ENCODE peak calls at places on chromosomes 4 and X, in eight cellular contexts. One of them, this sample, is unnamed.

GRCh38 chr4:173524218-173525117 is 5.6 kb downstream of the HAND2 start:
- DNase-seq in fibroblast of lung: no peak
- DNase-seq in Panc1: no peak
- DNase-seq in uterus: no peak
- DNase-seq in OCI-LY7: no peak
- DNase-seq in MCF 10A: no peak
- DNase-seq in AG09319: no peak
- DNase-seq in LNCaP clone FGC: no peak
- DNase-seq in this sample: no peak

GRCh38 chrX:44698328-44698727 is 145.5 kb upstream of the DUSP21 start:
- DNase-seq in fibroblast of lung: no peak
- DNase-seq in Panc1: no peak
- DNase-seq in uterus: no peak
- DNase-seq in OCI-LY7: no peak
- DNase-seq in MCF 10A: peak; percentile 4
- DNase-seq in AG09319: no peak
- DNase-seq in LNCaP clone FGC: peak; percentile 59
- DNase-seq in this sample: no peak

GRCh38 chr4:28269426-28269825 is 1408.8 kb downstream of the STIM2 start:
- DNase-seq in fibroblast of lung: no peak
- DNase-seq in Panc1: no peak
- DNase-seq in uterus: no peak
- DNase-seq in OCI-LY7: no peak
- DNase-seq in MCF 10A: no peak
- DNase-seq in AG09319: no peak
- DNase-seq in LNCaP clone FGC: no peak
- DNase-seq in this sample: no peak

GRCh38 chrX:102712216-102712966 is at the start of gene GPRASP2:
- DNase-seq in fibroblast of lung: no peak
- DNase-seq in Panc1: no peak
- DNase-seq in uterus: peak; percentile 57
- DNase-seq in OCI-LY7: no peak
- DNase-seq in MCF 10A: peak; percentile 28
- DNase-seq in AG09319: no peak
- DNase-seq in LNCaP clone FGC: no peak
- DNase-seq in this sample: peak; percentile 43

GRCh38 chr4:128775916-128776315 is 33.6 kb upstream of the JADE1 start:
- DNase-seq in fibroblast of lung: no peak
- DNase-seq in Panc1: no peak
- DNase-seq in uterus: no peak
- DNase-seq in OCI-LY7: no peak
- DNase-seq in MCF 10A: no peak
- DNase-seq in AG09319: no peak
- DNase-seq in LNCaP clone FGC: no peak
- DNase-seq in this sample: no peak

GRCh38 chrX:15299945-15300851 is 15.2 kb downstream of the ASB11 start:
- DNase-seq in fibroblast of lung: peak; percentile 43
- DNase-seq in Panc1: no peak
- DNase-seq in uterus: no peak
- DNase-seq in OCI-LY7: peak; percentile 13
- DNase-seq in MCF 10A: peak; percentile 33
- DNase-seq in AG09319: no peak
- DNase-seq in LNCaP clone FGC: no peak
- DNase-seq in this sample: no peak

GRCh38 chr4:39103291-39103690 is 41.3 kb downstream of the KLHL5 start:
- DNase-seq in fibroblast of lung: no peak
- DNase-seq in Panc1: no peak
- DNase-seq in uterus: no peak
- DNase-seq in OCI-LY7: peak; percentile 21
- DNase-seq in MCF 10A: no peak
- DNase-seq in AG09319: no peak
- DNase-seq in LNCaP clone FGC: no peak
- DNase-seq in this sample: no peak

GRCh38 chrX:17617794-17618193 is 119.5 kb upstream of the SCML1 start:
- DNase-seq in fibroblast of lung: peak; percentile 23
- DNase-seq in Panc1: no peak
- DNase-seq in uterus: no peak
- DNase-seq in OCI-LY7: no peak
- DNase-seq in MCF 10A: no peak
- DNase-seq in AG09319: no peak
- DNase-seq in LNCaP clone FGC: no peak
- DNase-seq in this sample: no peak

GRCh38 chr4:122309988-122310626 is 68.7 kb upstream of the ADAD1 start:
- DNase-seq in fibroblast of lung: peak; percentile 47
- DNase-seq in Panc1: no peak
- DNase-seq in uterus: no peak
- DNase-seq in OCI-LY7: peak; percentile 7
- DNase-seq in MCF 10A: peak; percentile 9
- DNase-seq in AG09319: no peak
- DNase-seq in LNCaP clone FGC: no peak
- DNase-seq in this sample: no peak

GRCh38 chr4:65825121-65825520 is 154.8 kb upstream of the EPHA5 start:
- DNase-seq in fibroblast of lung: no peak
- DNase-seq in Panc1: no peak
- DNase-seq in uterus: no peak
- DNase-seq in OCI-LY7: no peak
- DNase-seq in MCF 10A: peak; percentile 78
- DNase-seq in AG09319: no peak
- DNase-seq in LNCaP clone FGC: no peak
- DNase-seq in this sample: no peak

GRCh38 chr4:118888666-118889312 is at the start of gene SYNPO2:
- DNase-seq in fibroblast of lung: peak; percentile 84
- DNase-seq in Panc1: no peak
- DNase-seq in uterus: peak; percentile 95
- DNase-seq in OCI-LY7: peak; percentile 3
- DNase-seq in MCF 10A: peak; percentile 63
- DNase-seq in AG09319: peak; percentile 59
- DNase-seq in LNCaP clone FGC: no peak
- DNase-seq in this sample: peak; percentile 59

GRCh38 chr4:55068522-55068921 is 56.9 kb downstream of the KDR start:
- DNase-seq in fibroblast of lung: no peak
- DNase-seq in Panc1: no peak
- DNase-seq in uterus: no peak
- DNase-seq in OCI-LY7: no peak
- DNase-seq in MCF 10A: no peak
- DNase-seq in AG09319: no peak
- DNase-seq in LNCaP clone FGC: no peak
- DNase-seq in this sample: no peak

GRCh38 chrX:96204928-96205327 is 479.7 kb upstream of the DIAPH2 start:
- DNase-seq in fibroblast of lung: no peak
- DNase-seq in Panc1: no peak
- DNase-seq in uterus: no peak
- DNase-seq in OCI-LY7: no peak
- DNase-seq in MCF 10A: no peak
- DNase-seq in AG09319: no peak
- DNase-seq in LNCaP clone FGC: no peak
- DNase-seq in this sample: no peak

GRCh38 chr4:176883681-176884418 is 91.1 kb upstream of the VEGFC start:
- DNase-seq in fibroblast of lung: peak; percentile 59
- DNase-seq in Panc1: peak; percentile 74
- DNase-seq in uterus: no peak
- DNase-seq in OCI-LY7: no peak
- DNase-seq in MCF 10A: peak; percentile 22
- DNase-seq in AG09319: no peak
- DNase-seq in LNCaP clone FGC: no peak
- DNase-seq in this sample: no peak

GRCh38 chr4:20681263-20681662 is 19.0 kb upstream of the PACRGL start:
- DNase-seq in fibroblast of lung: peak; percentile 39
- DNase-seq in Panc1: no peak
- DNase-seq in uterus: no peak
- DNase-seq in OCI-LY7: no peak
- DNase-seq in MCF 10A: no peak
- DNase-seq in AG09319: no peak
- DNase-seq in LNCaP clone FGC: no peak
- DNase-seq in this sample: no peak

GRCh38 chrX:13078739-13079444 is 34.5 kb upstream of the FAM9C start:
- DNase-seq in fibroblast of lung: peak; percentile 83
- DNase-seq in Panc1: no peak
- DNase-seq in uterus: peak; percentile 69
- DNase-seq in OCI-LY7: no peak
- DNase-seq in MCF 10A: no peak
- DNase-seq in AG09319: no peak
- DNase-seq in LNCaP clone FGC: no peak
- DNase-seq in this sample: no peak

GRCh38 chrX:10106801-10107200 is 50.0 kb upstream of the CLCN4 start:
- DNase-seq in fibroblast of lung: no peak
- DNase-seq in Panc1: no peak
- DNase-seq in uterus: no peak
- DNase-seq in OCI-LY7: peak; percentile 88
- DNase-seq in MCF 10A: no peak
- DNase-seq in AG09319: no peak
- DNase-seq in LNCaP clone FGC: no peak
- DNase-seq in this sample: peak; percentile 78

GRCh38 chrX:11408111-11408405 is 114.8 kb downstream of the AMELX start:
- DNase-seq in fibroblast of lung: no peak
- DNase-seq in Panc1: no peak
- DNase-seq in uterus: no peak
- DNase-seq in OCI-LY7: no peak
- DNase-seq in MCF 10A: no peak
- DNase-seq in AG09319: no peak
- DNase-seq in LNCaP clone FGC: no peak
- DNase-seq in this sample: no peak

GRCh38 chr4:151202851-151203455 is 74.0 kb upstream of the PRSS48 start:
- DNase-seq in fibroblast of lung: peak; percentile 37
- DNase-seq in Panc1: no peak
- DNase-seq in uterus: no peak
- DNase-seq in OCI-LY7: no peak
- DNase-seq in MCF 10A: no peak
- DNase-seq in AG09319: no peak
- DNase-seq in LNCaP clone FGC: no peak
- DNase-seq in this sample: no peak

GRCh38 chr4:52076731-52077130 is 25.6 kb downstream of the SPATA18 start:
- DNase-seq in fibroblast of lung: no peak
- DNase-seq in Panc1: no peak
- DNase-seq in uterus: no peak
- DNase-seq in OCI-LY7: no peak
- DNase-seq in MCF 10A: no peak
- DNase-seq in AG09319: no peak
- DNase-seq in LNCaP clone FGC: no peak
- DNase-seq in this sample: no peak

GRCh38 chr4:170089274-170089742 is 448 bp downstream of the AADAT start:
- DNase-seq in fibroblast of lung: peak; percentile 49
- DNase-seq in Panc1: no peak
- DNase-seq in uterus: peak; percentile 19
- DNase-seq in OCI-LY7: no peak
- DNase-seq in MCF 10A: peak; percentile 49
- DNase-seq in AG09319: no peak
- DNase-seq in LNCaP clone FGC: no peak
- DNase-seq in this sample: peak; percentile 8
- TF ChIP-seq CTCF in fibroblast of lung: peak; percentile 8
- TF ChIP-seq CTCF in Panc1: no peak
- TF ChIP-seq CTCF in uterus: no peak
- TF ChIP-seq CTCF in OCI-LY7: no peak
- TF ChIP-seq CTCF in MCF 10A: no peak
- TF ChIP-seq CTCF in AG09319: peak; percentile 7
- TF ChIP-seq CTCF in LNCaP clone FGC: no peak
- TF ChIP-seq CTCF in this sample: no peak

DNA sequence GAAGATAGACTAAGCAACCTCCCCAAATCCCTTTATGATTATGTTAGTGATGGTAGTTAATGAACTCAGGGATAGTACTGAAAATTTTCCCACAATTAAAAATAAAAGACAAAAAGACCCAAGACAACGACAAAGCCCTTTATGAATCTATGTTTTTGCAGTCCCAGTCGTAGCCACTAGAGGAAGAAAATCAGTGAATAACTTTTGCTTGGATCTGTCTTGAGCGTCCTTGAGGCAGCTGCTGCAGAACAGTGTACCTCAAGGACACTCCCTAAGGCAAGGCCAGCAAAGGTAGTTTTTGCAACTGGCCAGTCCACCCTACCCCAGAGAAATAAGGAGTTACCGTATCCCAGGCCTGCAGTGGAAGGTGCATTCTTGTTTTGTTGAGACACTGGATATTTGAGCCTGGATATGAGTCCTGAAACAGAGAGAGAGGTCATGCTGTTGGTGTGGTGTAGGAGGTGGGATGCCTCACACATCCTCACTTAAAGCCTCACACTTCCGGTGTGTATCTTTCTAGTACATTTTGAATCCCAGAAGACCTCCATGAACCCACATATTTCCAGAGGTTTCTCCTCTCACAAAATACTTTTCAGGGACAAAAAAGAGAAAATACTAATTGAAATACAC is 8.7 kb upstream of the TIMM8A start:
- DNase-seq in fibroblast of lung: peak; percentile 2
- DNase-seq in Panc1: no peak
- DNase-seq in uterus: no peak
- DNase-seq in OCI-LY7: peak; percentile 49
- DNase-seq in MCF 10A: peak; percentile 30
- DNase-seq in AG09319: no peak
- DNase-seq in LNCaP clone FGC: no peak
- DNase-seq in this sample: no peak
- TF ChIP-seq CTCF in fibroblast of lung: peak; percentile 28
- TF ChIP-seq CTCF in Panc1: peak; percentile 57
- TF ChIP-seq CTCF in uterus: peak; percentile 3
- TF ChIP-seq CTCF in OCI-LY7: peak; percentile 70
- TF ChIP-seq CTCF in MCF 10A: no peak
- TF ChIP-seq CTCF in AG09319: peak; percentile 22
- TF ChIP-seq CTCF in LNCaP clone FGC: no peak
- TF ChIP-seq CTCF in this sample: no peak

GRCh38 chrX:86121916-86122315 is 26.3 kb upstream of the DACH2 start:
- DNase-seq in fibroblast of lung: no peak
- DNase-seq in Panc1: no peak
- DNase-seq in uterus: no peak
- DNase-seq in OCI-LY7: no peak
- DNase-seq in MCF 10A: no peak
- DNase-seq in AG09319: no peak
- DNase-seq in LNCaP clone FGC: no peak
- DNase-seq in this sample: no peak
- TF ChIP-seq CTCF in fibroblast of lung: no peak
- TF ChIP-seq CTCF in Panc1: no peak
- TF ChIP-seq CTCF in uterus: no peak
- TF ChIP-seq CTCF in OCI-LY7: no peak
- TF ChIP-seq CTCF in MCF 10A: no peak
- TF ChIP-seq CTCF in AG09319: no peak
- TF ChIP-seq CTCF in LNCaP clone FGC: no peak
- TF ChIP-seq CTCF in this sample: no peak

DNA sequence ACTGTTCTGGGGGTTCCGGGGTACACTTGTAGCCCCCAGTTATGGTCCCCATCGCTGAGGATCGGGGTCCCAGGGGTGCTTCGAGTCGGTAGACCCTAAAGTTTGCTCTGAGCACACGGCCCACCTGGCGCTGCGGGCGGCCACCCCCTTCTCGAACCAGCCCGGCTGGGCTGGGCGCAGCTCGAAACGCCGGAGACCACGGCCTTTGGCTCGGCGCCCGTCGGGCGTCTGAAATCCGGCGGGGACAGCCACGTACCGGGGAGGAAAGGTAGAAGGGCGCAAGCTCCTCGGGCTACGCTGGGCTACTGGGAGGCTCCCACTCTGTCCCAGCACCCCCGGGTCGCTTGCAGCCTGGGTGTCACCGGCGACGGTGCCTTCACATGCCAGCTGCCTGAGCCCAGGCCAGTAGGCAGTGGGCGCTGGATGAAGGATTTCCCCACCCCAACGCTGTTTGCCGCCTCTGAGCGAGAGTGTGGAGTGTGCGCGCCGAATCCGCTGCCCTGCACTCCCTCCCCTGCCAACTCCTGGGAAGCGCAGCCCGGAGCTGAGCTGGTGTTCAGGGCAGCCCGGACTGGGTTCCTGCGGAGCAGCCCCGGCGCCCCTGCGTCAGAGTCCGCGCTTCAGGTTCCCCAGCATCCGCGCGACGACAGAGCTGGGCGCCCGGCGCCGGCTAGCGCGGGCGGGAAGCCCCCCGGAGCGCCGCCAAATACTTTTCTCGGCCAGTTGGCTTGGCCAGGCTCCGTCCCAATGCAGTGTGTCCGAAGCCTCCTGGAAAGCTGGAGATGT is 637 bp downstream of the MAMLD1 start:
- DNase-seq in fibroblast of lung: peak; percentile 29
- DNase-seq in Panc1: no peak
- DNase-seq in uterus: no peak
- DNase-seq in OCI-LY7: no peak
- DNase-seq in MCF 10A: peak; percentile 44
- DNase-seq in AG09319: no peak
- DNase-seq in LNCaP clone FGC: no peak
- DNase-seq in this sample: peak; percentile 33
- TF ChIP-seq CTCF in fibroblast of lung: no peak
- TF ChIP-seq CTCF in Panc1: peak; percentile 19
- TF ChIP-seq CTCF in uterus: no peak
- TF ChIP-seq CTCF in OCI-LY7: no peak
- TF ChIP-seq CTCF in MCF 10A: no peak
- TF ChIP-seq CTCF in AG09319: peak; percentile 13
- TF ChIP-seq CTCF in LNCaP clone FGC: peak; percentile 14
- TF ChIP-seq CTCF in this sample: no peak

This sample was measured in activated CD8-positive, alpha-beta T cell treated with anti-CD3 and anti-CD28 coated beads for 36 hours.